ENCODE peak calls at places on chromosomes 11 and 22, in four cellular contexts. D is K562, O is H1, G is SK-N-SH. N is an unnamed sample.

GRCh38 chr11:124800226-124800929 is at the start of gene MSANTD2:
- DNase-seq in D (peak), O (peak), G (peak), N (peak)

GRCh38 chr11:44915621-44916020 is 35.1 kb downstream of the TP53I11 start:
- DNase-seq in D (no peak), O (no peak), G (no peak), N (no peak)

GRCh38 chr11:36711104-36711825 is 113.2 kb upstream of the RAG2 start:
- DNase-seq in D (peak), O (no peak), G (no peak), N (no peak)

GRCh38 chr11:119709638-119710346 is 19.2 kb downstream of the NECTIN1 start:
- DNase-seq in D (no peak), O (no peak), G (peak), N (peak)

GRCh38 chr11:112519749-112520148 is 259.1 kb upstream of the PLET1 start:
- DNase-seq in D (no peak), O (no peak), G (no peak), N (no peak)

GRCh38 chr11:72605958-72606357 is 68.3 kb downstream of the PDE2A start:
- DNase-seq in D (no peak), O (no peak), G (no peak), N (no peak)

GRCh38 chr11:35246725-35247124 is 107.8 kb downstream of the CD44 start:
- DNase-seq in D (no peak), O (no peak), G (no peak), N (no peak)

GRCh38 chr11:76830639-76831312 is 29.9 kb upstream of the ACER3 start:
- DNase-seq in D (no peak), O (no peak), G (peak), N (no peak)

GRCh38 chr11:17711836-17712235 is 7.5 kb upstream of the MYOD1 start:
- DNase-seq in D (no peak), O (no peak), G (no peak), N (no peak)

GRCh38 chr11:85913486-85913885 is 58.3 kb downstream of the CCDC83 start:
- DNase-seq in D (no peak), O (no peak), G (no peak), N (no peak)

GRCh38 chr11:128151338-128151737 is 436.0 kb downstream of the ETS1 start:
- DNase-seq in D (no peak), O (no peak), G (no peak), N (no peak)

GRCh38 chr11:102430158-102430836 is 22.3 kb downstream of the TMEM123 start:
- DNase-seq in D (no peak), O (no peak), G (no peak), N (no peak)

GRCh38 chr22:29175312-29175835 is 30.3 kb upstream of the EMID1 start:
- DNase-seq in D (no peak), O (no peak), G (no peak), N (no peak)

GRCh38 chr11:120912504-120912903 is 111.4 kb upstream of the TBCEL start:
- DNase-seq in D (peak), O (no peak), G (peak), N (no peak)

GRCh38 chr11:10807629-10808552 is 835 bp downstream of the EIF4G2 start:
- DNase-seq in D (peak), O (peak), G (peak), N (peak)

GRCh38 chr11:19878520-19878919 is 165.9 kb downstream of the NAV2 start:
- DNase-seq in D (no peak), O (no peak), G (no peak), N (no peak)

GRCh38 chr11:113242767-113243397 is 71.5 kb upstream of the TTC12 start:
- DNase-seq in D (no peak), O (no peak), G (no peak), N (no peak)

GRCh38 chr22:21446128-21446826 is 20.9 kb upstream of the TMEM191C start:
- DNase-seq in D (no peak), O (peak), G (no peak), N (peak)

GRCh38 chr11:88861618-88862017 is 204.2 kb downstream of the GRM5 start:
- DNase-seq in D (no peak), O (no peak), G (no peak), N (no peak)

GRCh38 chr22:47195676-47196492 is 433.4 kb downstream of the TBC1D22A start:
- DNase-seq in D (no peak), O (no peak), G (peak), N (no peak)

GRCh38 chr11:2533642-2534115 is 88.9 kb downstream of the KCNQ1 start:
- DNase-seq in D (peak), O (peak), G (no peak), N (peak)

GRCh38 chr11:58059011-58059358 is 28.2 kb downstream of the OR6Q1 start:
- DNase-seq in D (no peak), O (no peak), G (no peak), N (no peak)

GRCh38 chr22:19107730-19108074 is 14.5 kb downstream of the DGCR2 start:
- DNase-seq in D (no peak), O (no peak), G (no peak), N (no peak)

GRCh38 chr22:46331496-46331895 is 4.0 kb upstream of the TRMU start:
- DNase-seq in D (no peak), O (no peak), G (no peak), N (no peak)

GRCh38 chr11:88370782-88371181 is 33.2 kb upstream of the CTSC start:
- DNase-seq in D (no peak), O (no peak), G (no peak), N (no peak)

GRCh38 chr11:132715041-132715440 is 817.3 kb downstream of the OPCML start:
- DNase-seq in D (no peak), O (no peak), G (no peak), N (no peak)

GRCh38 chr11:47333526-47333845 is 19.0 kb downstream of the MYBPC3 start:
- DNase-seq in D (no peak), O (no peak), G (peak), N (no peak)

GRCh38 chr11:13215157-13215556 is 62.4 kb upstream of the BMAL1 start:
- DNase-seq in D (no peak), O (no peak), G (no peak), N (no peak)

GRCh38 chr11:35951659-35952058 is 7.8 kb downstream of the LDLRAD3 start:
- DNase-seq in D (no peak), O (no peak), G (no peak), N (no peak)

GRCh38 chr11:10350341-10350740 is 45.5 kb downstream of the ADM start:
- DNase-seq in D (no peak), O (no peak), G (no peak), N (peak)

GRCh38 chr11:125670131-125670530 is 10.5 kb downstream of the ACRV1 start:
- DNase-seq in D (no peak), O (no peak), G (no peak), N (no peak)

GRCh38 chr11:85653048-85653447 is 5.3 kb downstream of the TMEM126A start:
- DNase-seq in D (no peak), O (no peak), G (no peak), N (no peak)

GRCh38 chr11:34623463-34623862 is 2.6 kb downstream of the EHF start:
- DNase-seq in D (no peak), O (no peak), G (no peak), N (no peak)

GRCh38 chr11:63839508-63840355 is 822 bp downstream of the MARK2 start:
- DNase-seq in D (no peak), O (no peak), G (no peak), N (no peak)

DNA sequence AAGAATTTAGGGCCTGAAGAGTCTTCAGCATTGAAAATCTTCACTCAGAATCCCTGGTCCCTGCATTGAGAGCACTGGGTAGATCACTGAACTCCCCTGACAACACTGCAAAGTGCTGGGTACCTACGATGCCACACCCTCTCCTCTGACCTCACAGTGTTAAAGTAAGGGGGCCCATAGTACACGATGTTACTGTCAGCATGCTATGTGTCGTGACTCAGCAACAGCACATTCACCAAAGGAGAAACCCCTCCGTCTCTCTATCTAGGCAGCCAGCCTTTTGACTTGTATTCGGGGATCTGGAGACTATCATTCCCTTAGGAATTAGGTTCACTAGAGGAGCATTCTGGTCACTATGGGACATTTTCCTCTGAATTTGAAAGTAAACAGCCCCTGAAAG is 67.4 kb upstream of the PITPNB start:
- DNase-seq in D (no peak), O (no peak), G (no peak), N (no peak)
- TF ChIP-seq TEAD4 in D (no peak), O (no peak), G (no peak), N (no peak)

GRCh38 chr22:38317995-38318715 is 922 bp upstream of the CSNK1E start:
- DNase-seq in D (peak), O (no peak), G (no peak), N (no peak)
- TF ChIP-seq TEAD4 in D (no peak), O (no peak), G (no peak), N (no peak)

GRCh38 chr11:888290-889212 is 22.1 kb downstream of the CHID1 start:
- DNase-seq in D (no peak), O (no peak), G (no peak), N (no peak)
- TF ChIP-seq TEAD4 in D (no peak), O (no peak), G (no peak), N (no peak)

DNA sequence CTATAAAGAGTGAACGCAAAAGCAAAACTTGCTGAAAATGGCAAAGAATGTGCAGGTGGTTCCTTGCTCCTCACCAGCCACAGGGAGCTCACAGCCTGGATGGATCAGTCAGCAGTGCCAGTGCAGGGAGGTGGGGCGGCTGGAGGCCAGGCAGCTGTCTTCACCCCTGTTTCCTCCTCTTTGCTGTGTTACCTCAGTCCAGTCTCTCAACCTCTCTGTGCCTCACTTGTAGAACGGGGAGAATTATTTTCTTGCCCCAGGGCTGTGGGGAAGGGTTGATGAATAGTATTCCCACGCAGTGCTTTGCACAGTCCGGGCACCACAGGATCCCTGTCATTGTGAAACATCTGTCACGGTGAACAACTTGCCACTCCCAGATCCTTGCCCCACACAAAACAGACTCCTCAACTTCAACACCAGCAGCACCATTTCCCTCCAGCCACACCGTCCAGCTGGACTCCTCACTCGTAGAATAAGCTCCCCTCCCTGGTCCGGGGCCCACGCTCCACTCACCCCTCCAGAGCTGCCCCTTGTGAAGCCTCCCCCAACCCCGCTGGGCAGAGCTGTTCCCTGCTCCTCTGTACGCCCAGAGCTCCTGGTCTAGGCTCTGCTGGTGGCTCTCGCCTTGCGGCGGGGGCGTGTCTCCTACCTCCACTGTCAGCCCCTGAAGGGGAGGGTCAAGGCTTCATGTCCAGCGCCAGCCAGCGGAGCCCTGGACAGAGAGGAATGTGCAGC is 27.7 kb downstream of the MPPED1 start:
- DNase-seq in D (no peak), O (no peak), G (no peak), N (no peak)
- TF ChIP-seq TEAD4 in D (no peak), O (no peak), G (no peak), N (no peak)

GRCh38 chr11:66725646-66726045 is 3.4 kb downstream of the SPTBN2 start:
- DNase-seq in D (no peak), O (no peak), G (no peak), N (no peak)

GRCh38 chr11:66723693-66724092 is 5.3 kb downstream of the SPTBN2 start:
- DNase-seq in D (no peak), O (no peak), G (no peak), N (no peak)

GRCh38 chr11:66727282-66727882 is 1.6 kb downstream of the SPTBN2 start:
- DNase-seq in D (peak), O (peak), G (peak), N (peak)

GRCh38 chr11:66722745-66723651 is 6.0 kb downstream of the SPTBN2 start:
- DNase-seq in D (no peak), O (no peak), G (no peak), N (no peak)

GRCh38 chr11:66725114-66725513 is 3.9 kb downstream of the SPTBN2 start:
- DNase-seq in D (no peak), O (no peak), G (no peak), N (no peak)
- TF ChIP-seq TEAD4 in D (no peak), O (no peak), G (no peak), N (no peak)

GRCh38 chr11:65439331-65440181 is 17.0 kb downstream of the NEAT1 start:
- DNase-seq in D (no peak), O (no peak), G (no peak), N (no peak)
- TF ChIP-seq TEAD4 in D (no peak), O (no peak), G (no peak), N (no peak)

GRCh38 chr22:38176170-38176741 is 5.4 kb downstream of the PLA2G6 start:
- DNase-seq in D (no peak), O (no peak), G (no peak), N (no peak)
- TF ChIP-seq TEAD4 in D (no peak), O (no peak), G (no peak), N (no peak)

DNA sequence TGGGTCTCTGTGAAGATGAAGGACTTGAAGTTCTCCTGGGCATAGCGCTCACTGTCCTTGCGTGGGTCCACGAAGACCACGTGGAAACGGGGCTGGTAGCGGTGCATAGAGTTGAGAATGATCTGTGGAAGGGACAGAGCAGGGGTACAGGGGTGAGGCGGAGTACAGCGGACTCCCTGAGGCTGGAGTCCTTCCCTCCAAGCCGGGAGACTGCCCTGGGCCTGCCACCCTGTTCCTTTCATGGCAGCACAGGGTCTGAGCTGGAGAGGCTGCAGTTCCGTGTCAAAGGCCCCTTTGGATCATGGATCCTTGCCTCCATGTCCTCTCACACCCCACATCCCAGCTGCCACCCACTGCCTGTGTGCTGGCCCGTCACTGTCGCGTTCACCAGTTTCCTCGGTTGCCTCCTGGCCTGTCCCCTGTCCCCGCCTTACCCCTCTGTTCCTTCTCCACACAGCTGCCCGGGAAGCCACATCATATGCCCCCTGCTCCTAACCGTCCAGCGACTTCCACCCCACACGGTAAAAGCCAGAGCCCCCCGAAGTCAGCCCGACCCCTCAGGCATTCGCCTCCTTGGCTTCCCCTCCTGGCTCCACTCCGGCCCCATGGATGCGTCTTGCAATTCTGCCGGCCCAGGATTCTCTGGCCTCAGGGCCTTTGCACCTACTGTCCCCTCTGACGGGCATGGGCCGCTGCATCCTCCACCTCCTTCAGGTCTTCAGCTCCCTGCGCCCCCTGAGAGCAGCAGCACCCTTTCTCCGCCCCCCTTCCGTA is 3.4 kb upstream of the NUDT8 start:
- DNase-seq in D (no peak), O (no peak), G (no peak), N (peak)
- TF ChIP-seq TEAD4 in D (no peak), O (no peak), G (no peak), N (no peak)

GRCh38 chr22:31272522-31273446 is 19.5 kb downstream of the PIK3IP1 start:
- DNase-seq in D (peak), O (peak), G (peak), N (peak)
- TF ChIP-seq TEAD4 in D (no peak), O (no peak), G (no peak), N (no peak)

GRCh38 chr11:69863544-69864200 is 44.5 kb upstream of the FGF3 start:
- DNase-seq in D (no peak), O (no peak), G (peak), N (no peak)

GRCh38 chr11:69866648-69867047 is 47.4 kb upstream of the FGF3 start:
- DNase-seq in D (no peak), O (no peak), G (no peak), N (no peak)

GRCh38 chr11:69864589-69864929 is 45.3 kb upstream of the FGF3 start:
- DNase-seq in D (no peak), O (no peak), G (peak), N (no peak)

GRCh38 chr11:69865707-69866106 is 46.5 kb upstream of the FGF3 start:
- DNase-seq in D (no peak), O (no peak), G (no peak), N (no peak)

GRCh38 chr11:69864930-69865661 is 45.9 kb upstream of the FGF3 start:
- DNase-seq in D (no peak), O (no peak), G (peak), N (no peak)
- TF ChIP-seq TEAD4 in D (no peak), O (no peak), G (no peak), N (no peak)